ENCODE peak calls at places on chromosomes 12 and 14, in five cellular contexts. W, Z, H, P and T are unnamed samples.

GRCh38 chr12:25054783-25055144 is 105.9 kb upstream of the BCAT1 start:
- DNase-seq in Z (peak), P (no peak), W (no peak), H (peak), T (no peak)

GRCh38 chr12:49489720-49490119 is 49.1 kb upstream of the KCNH3 start:
- DNase-seq in Z (peak), P (no peak), W (no peak), H (no peak), T (no peak)

GRCh38 chr14:50225974-50226297 is 5.4 kb downstream of the SOS2 start:
- DNase-seq in H (no peak), Z (no peak), W (no peak), P (no peak), T (no peak)

GRCh38 chr12:69341328-69341727 is 6.9 kb upstream of the LYZ start:
- DNase-seq in P (no peak), W (no peak), Z (no peak), H (no peak), T (no peak)

GRCh38 chr12:46556820-46557524 is 184.4 kb upstream of the SLC38A2 start:
- DNase-seq in W (no peak), Z (no peak), H (no peak), P (no peak), T (no peak)

GRCh38 chr12:5072326-5072725 is 28.6 kb downstream of the KCNA5 start:
- DNase-seq in Z (no peak), P (no peak), W (no peak), H (no peak), T (no peak)

GRCh38 chr14:96167224-96168148 is 37.2 kb upstream of the BDKRB2 start:
- DNase-seq in W (no peak), Z (peak), H (no peak), P (no peak), T (peak)

GRCh38 chr14:105078294-105078693 is 13.1 kb upstream of the GPR132 start:
- DNase-seq in Z (no peak), W (no peak), P (no peak), H (no peak), T (no peak)

GRCh38 chr12:116620085-116620734 is 61.0 kb downstream of the MAP1LC3B2 start:
- DNase-seq in P (no peak), H (no peak), Z (no peak), W (no peak), T (no peak)

GRCh38 chr14:68337279-68337678 is 455.6 kb downstream of the ZFP36L1 start:
- DNase-seq in Z (no peak), H (no peak), W (no peak), P (no peak), T (no peak)

GRCh38 chr14:63383776-63384367 is 65.1 kb upstream of the GPHB5 start:
- DNase-seq in P (no peak), H (no peak), W (no peak), Z (no peak), T (no peak)

GRCh38 chr12:63876980-63877379 is 32.5 kb downstream of the SRGAP1 start:
- DNase-seq in P (no peak), W (no peak), H (no peak), Z (no peak), T (no peak)

GRCh38 chr12:118534003-118534402 is 157.6 kb downstream of the SUDS3 start:
- DNase-seq in H (no peak), Z (no peak), W (no peak), P (no peak), T (no peak)

GRCh38 chr12:116591608-116592115 is 32.5 kb downstream of the MAP1LC3B2 start:
- DNase-seq in P (no peak), Z (no peak), W (no peak), H (no peak), T (no peak)

GRCh38 chr14:25006961-25007795 is 42.8 kb downstream of the STXBP6 start:
- DNase-seq in W (no peak), Z (peak), P (no peak), H (no peak), T (no peak)

GRCh38 chr12:19739195-19739776 is 300.0 kb downstream of the AEBP2 start:
- DNase-seq in P (peak), Z (peak), W (peak), H (peak), T (peak)

GRCh38 chr14:24813089-24813815 is 179.3 kb upstream of the GZMB start:
- DNase-seq in P (no peak), Z (no peak), W (no peak), H (no peak), T (no peak)

GRCh38 chr12:76505050-76505449 is 54.5 kb downstream of the OSBPL8 start:
- DNase-seq in W (no peak), P (no peak), H (no peak), Z (no peak), T (no peak)

GRCh38 chr14:37246427-37246829 is 48.7 kb downstream of the MIPOL1 start:
- DNase-seq in H (no peak), P (no peak), W (no peak), Z (peak), T (no peak)

GRCh38 chr14:74035556-74035955 is 16.4 kb downstream of the BBOF1 start:
- DNase-seq in P (no peak), H (no peak), W (no peak), Z (peak), T (no peak)

GRCh38 chr12:113392988-113393579 is 10.6 kb downstream of the SDS start:
- DNase-seq in Z (peak), W (peak), H (no peak), P (no peak), T (no peak)

GRCh38 chr12:114982760-114983159 is 298.8 kb upstream of the TBX3 start:
- DNase-seq in W (no peak), H (no peak), Z (peak), P (no peak), T (no peak)

GRCh38 chr12:113735146-113735545 is 231.0 kb downstream of the RBM19 start:
- DNase-seq in P (no peak), Z (no peak), H (no peak), W (no peak), T (no peak)

GRCh38 chr12:25347716-25348261 is 97.1 kb upstream of the KRAS start:
- DNase-seq in Z (no peak), W (no peak), H (no peak), P (no peak), T (no peak)

GRCh38 chr12:120132863-120133385 is 16.4 kb upstream of the RAB35 start:
- DNase-seq in W (no peak), P (no peak), Z (no peak), H (no peak), T (peak)

GRCh38 chr12:80188566-80188965 is 89.2 kb downstream of the OTOGL start:
- DNase-seq in H (no peak), P (no peak), Z (no peak), W (no peak), T (no peak)

GRCh38 chr12:88057994-88058718 is 29.0 kb upstream of the C12orf50 start:
- DNase-seq in H (no peak), W (no peak), Z (no peak), P (no peak), T (no peak)

GRCh38 chr14:53952533-53952932 is 4.1 kb downstream of the BMP4 start:
- DNase-seq in H (no peak), W (no peak), P (no peak), Z (no peak), T (no peak)

GRCh38 chr14:32564591-32564990 is 235.5 kb downstream of the AKAP6 start:
- DNase-seq in Z (peak), P (no peak), H (peak), W (no peak), T (no peak)

GRCh38 chr14:95314609-95315008 is 5.1 kb downstream of the CLMN start:
- DNase-seq in W (no peak), P (no peak), Z (no peak), H (no peak), T (peak)

GRCh38 chr12:15244341-15244740 is 23.1 kb upstream of the RERG start:
- DNase-seq in W (no peak), H (no peak), Z (no peak), P (no peak), T (no peak)

GRCh38 chr14:84217066-84217465 is 1312.9 kb upstream of the FLRT2 start:
- DNase-seq in H (no peak), Z (no peak), W (no peak), P (no peak), T (no peak)

GRCh38 chr14:77882098-77882497 is 82.2 kb downstream of the ADCK1 start:
- DNase-seq in W (no peak), P (peak), H (no peak), Z (no peak), T (peak)

GRCh38 chr12:132427999-132428871 is 61.7 kb upstream of the FBRSL1 start:
- DNase-seq in H (no peak), W (no peak), P (no peak), Z (no peak), T (no peak)

GRCh38 chr12:45050751-45051489 is at the start of gene DBX2:
- DNase-seq in H (no peak), Z (peak), W (peak), P (no peak), T (no peak)

GRCh38 chr12:15931590-15932053 is 20.5 kb downstream of the DERA start:
- DNase-seq in W (no peak), P (no peak), Z (no peak), H (no peak), T (no peak)